ENCODE peak calls at places on chromosomes 2 and 18, in eight cellular contexts. A is DND-41, U is neural progenitor cell, I is cardiac fibroblast, X is IMR-90, H is bronchial epithelial cell, F is HL-60, B is osteoblast. O is an unnamed sample.

GRCh38 chr2:128363991-128364390 is 45.3 kb upstream of the HS6ST1 start:
- DNase-seq in U (no peak), I (peak), B (peak), A (no peak), H (no peak), X (no peak), F (no peak), O (no peak)

GRCh38 chr2:221502270-221502973 is 69.7 kb downstream of the EPHA4 start:
- DNase-seq in B (peak), X (peak), F (no peak), I (peak), U (no peak), A (no peak), H (peak), O (no peak)

GRCh38 chr2:103161456-103162289 is 399.8 kb downstream of the TMEM182 start:
- DNase-seq in B (peak), U (peak), X (peak), I (peak), H (peak), A (peak), F (peak), O (no peak)

GRCh38 chr18:13221821-13222220 is 3.3 kb downstream of the LDLRAD4 start:
- DNase-seq in H (no peak), B (no peak), I (peak), A (no peak), U (no peak), X (no peak), F (no peak), O (no peak)

GRCh38 chr2:205925373-205926337 is 160.3 kb downstream of the INO80D start:
- DNase-seq in U (peak), H (peak), A (peak), F (peak), X (peak), B (peak), I (peak), O (peak)

GRCh38 chr18:79567481-79568147 is 112.0 kb upstream of the CTDP1 start:
- DNase-seq in H (peak), U (peak), I (peak), B (peak), A (no peak), F (no peak), X (peak), O (no peak)

GRCh38 chr2:205885492-205886099 is 200.4 kb downstream of the INO80D start:
- DNase-seq in H (peak), A (peak), B (peak), X (peak), F (peak), U (peak), I (peak), O (peak)

GRCh38 chr2:191678437-191679110 is 638 bp downstream of the NABP1 start:
- DNase-seq in U (peak), A (peak), B (peak), F (peak), X (no peak), H (peak), I (peak), O (peak)

GRCh38 chr18:59621027-59621426 is 76.2 kb downstream of the CCBE1 start:
- DNase-seq in B (no peak), U (no peak), I (peak), F (no peak), H (peak), X (peak), A (peak), O (no peak)

GRCh38 chr2:47626664-47627063 is 156.3 kb upstream of the MSH6 start:
- DNase-seq in X (no peak), A (no peak), I (no peak), H (no peak), U (no peak), B (no peak), F (no peak), O (no peak)

GRCh38 chr2:37886745-37887144 is 38.3 kb upstream of the RMDN2 start:
- DNase-seq in U (no peak), A (no peak), X (peak), F (no peak), H (no peak), I (peak), B (peak), O (no peak)

GRCh38 chr2:140808816-140809215 is 1322.0 kb downstream of the LRP1B start:
- DNase-seq in I (no peak), F (no peak), U (peak), A (no peak), H (no peak), X (no peak), B (no peak), O (no peak)

GRCh38 chr2:20596973-20597867 is 53.7 kb downstream of the HS1BP3 start:
- DNase-seq in X (no peak), F (no peak), B (no peak), A (no peak), I (peak), H (no peak), U (no peak), O (no peak)

GRCh38 chr2:1718339-1719220 is 25.7 kb downstream of the PXDN start:
- DNase-seq in A (no peak), U (no peak), F (no peak), X (no peak), I (no peak), B (peak), H (no peak), O (no peak)

GRCh38 chr18:49814147-49814499 is 790 bp upstream of the ACAA2 start:
- DNase-seq in A (no peak), I (peak), F (no peak), U (peak), X (peak), H (peak), B (peak), O (no peak)

GRCh38 chr2:235727186-235727585 is 233.3 kb downstream of the AGAP1 start:
- DNase-seq in A (no peak), B (no peak), I (no peak), X (no peak), F (no peak), U (no peak), H (no peak), O (no peak)

GRCh38 chr2:23486676-23487075 is 101.7 kb downstream of the KLHL29 start:
- DNase-seq in X (peak), I (peak), A (no peak), H (no peak), F (no peak), B (no peak), U (no peak), O (no peak)

GRCh38 chr2:241036397-241036963 is 38.1 kb downstream of the SNED1 start:
- DNase-seq in X (no peak), A (no peak), B (no peak), F (no peak), U (peak), H (no peak), I (no peak), O (peak)

GRCh38 chr2:209523041-209523740 is 99.3 kb downstream of the MAP2 start:
- DNase-seq in H (no peak), I (no peak), U (no peak), F (no peak), B (peak), A (no peak), X (no peak), O (no peak)

GRCh38 chr2:109662889-109663288 is 48.7 kb downstream of the SOWAHC start:
- DNase-seq in F (no peak), B (no peak), A (no peak), X (no peak), H (peak), U (no peak), I (no peak), O (no peak)

GRCh38 chr2:10124538-10125045 is 2.1 kb downstream of the RRM2 start:
- DNase-seq in A (peak), X (peak), I (peak), U (peak), F (peak), B (peak), H (peak), O (no peak)

GRCh38 chr2:88042476-88042875 is 13.1 kb downstream of the KRCC1 start:
- DNase-seq in U (no peak), X (no peak), A (no peak), I (no peak), H (no peak), F (no peak), B (no peak), O (no peak)

GRCh38 chr2:141041281-141041680 is 1089.5 kb downstream of the LRP1B start:
- DNase-seq in A (no peak), X (peak), B (no peak), U (no peak), H (no peak), F (no peak), I (no peak), O (no peak)

GRCh38 chr2:72182547-72183460 is 35.1 kb upstream of the CYP26B1 start:
- DNase-seq in I (no peak), A (no peak), U (no peak), B (no peak), X (no peak), F (no peak), H (no peak), O (no peak)

GRCh38 chr2:152477347-152478092 is 142.5 kb downstream of the FMNL2 start:
- DNase-seq in A (no peak), I (no peak), H (peak), B (no peak), X (peak), F (no peak), U (no peak), O (no peak)

GRCh38 chr2:235688511-235689426 is 194.9 kb downstream of the AGAP1 start:
- DNase-seq in X (no peak), F (no peak), B (no peak), I (no peak), A (no peak), U (no peak), H (no peak), O (no peak)

GRCh38 chr18:961644-962355 is 57.1 kb downstream of the ADCYAP1 start:
- DNase-seq in F (peak), X (peak), I (peak), A (peak), U (peak), B (peak), H (peak), O (peak)

GRCh38 chr2:96359310-96359709 is 23.7 kb downstream of the NCAPH start:
- DNase-seq in U (no peak), F (peak), I (no peak), B (no peak), A (peak), X (no peak), H (no peak), O (no peak)

GRCh38 chr18:8705941-8706544 is 687 bp downstream of the MTCL1 start:
- DNase-seq in U (peak), B (peak), I (no peak), H (no peak), F (no peak), A (no peak), X (no peak), O (no peak)

DNA sequence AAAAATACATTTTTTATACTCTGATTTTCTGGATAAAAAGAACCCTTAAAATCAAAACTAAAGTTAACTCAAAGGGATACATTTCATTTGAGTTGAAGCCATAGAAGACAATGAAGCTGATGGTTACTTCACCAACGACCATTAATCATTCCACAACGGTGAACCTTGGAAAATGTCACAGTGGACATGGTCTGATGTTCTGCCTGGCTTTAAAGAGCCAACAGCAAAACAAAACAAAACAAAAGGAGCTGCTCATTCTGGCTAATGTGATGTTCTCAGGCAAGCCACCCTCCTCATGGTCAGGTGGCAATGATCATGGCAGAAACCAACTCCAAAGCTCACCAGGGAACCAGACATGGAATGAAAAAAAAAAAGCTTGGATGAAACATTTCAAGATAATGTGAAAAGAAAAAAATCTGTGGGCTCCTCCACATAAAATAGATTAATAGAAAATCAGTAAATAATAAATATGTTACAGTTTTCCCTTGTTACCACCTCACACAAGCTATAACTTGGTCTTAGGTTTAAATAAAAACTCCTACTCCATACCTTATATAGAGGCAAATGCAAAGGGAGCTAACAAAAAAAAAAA is 90.1 kb upstream of the SERTAD2 start:
- DNase-seq in A (no peak), H (no peak), U (no peak), B (no peak), X (no peak), F (no peak), I (no peak), O (no peak)
- TF ChIP-seq CTCF in A (no peak), H (no peak), U (no peak), B (no peak), X (no peak), F (no peak), I (no peak), O (no peak)

DNA sequence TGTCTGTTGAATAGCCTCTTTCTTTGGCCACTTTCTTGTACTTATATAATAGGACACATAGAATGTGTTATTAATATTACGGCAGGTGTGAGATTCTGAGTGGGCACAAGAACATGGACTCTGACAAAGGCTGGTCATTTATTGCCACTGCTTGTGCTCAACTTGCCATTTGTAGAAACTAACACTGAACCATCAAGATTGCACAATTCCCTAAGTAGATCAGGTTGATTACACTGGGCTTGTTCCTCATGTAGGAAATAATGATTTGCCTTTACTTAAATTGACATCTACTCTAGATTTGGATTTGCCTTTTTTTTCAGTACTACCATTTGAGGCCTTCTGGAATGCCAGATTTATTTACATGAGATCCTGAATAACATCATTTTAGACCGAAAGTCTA is 342.7 kb upstream of the CWC22 start:
- DNase-seq in F (no peak), H (no peak), A (no peak), I (no peak), B (no peak), U (no peak), X (no peak), O (no peak)
- H3K4me3 ChIP-seq in F (no peak), H (no peak), A (no peak), I (no peak), B (no peak), U (no peak), X (no peak), O (no peak)

GRCh38 chr2:73947412-73948018 is 20.8 kb downstream of the DGUOK start:
- DNase-seq in B (no peak), F (no peak), A (no peak), X (no peak), H (no peak), I (no peak), U (no peak), O (no peak)
- TF ChIP-seq CTCF in B (no peak), F (no peak), A (no peak), X (no peak), H (no peak), I (no peak), U (no peak), O (no peak)

DNA sequence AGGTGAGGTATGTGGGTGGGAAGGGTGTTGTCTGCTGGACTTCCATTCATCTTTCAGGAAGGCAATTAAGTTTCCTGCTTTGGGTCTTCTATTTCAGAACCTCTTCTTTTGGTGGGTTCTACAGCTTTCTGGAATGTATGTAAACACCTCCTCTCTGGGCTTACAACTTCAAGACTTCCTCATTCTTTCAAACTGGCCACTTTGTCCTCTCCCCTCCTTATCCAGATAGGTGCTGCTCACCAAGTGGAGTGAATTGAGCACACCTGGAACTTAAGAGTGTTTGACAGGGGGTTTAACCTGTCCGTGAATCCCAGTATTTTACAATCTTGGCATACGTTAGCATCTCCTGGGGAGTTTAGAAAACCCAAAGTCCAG is 5.2 kb upstream of the MRPL33 start:
- DNase-seq in B (no peak), A (no peak), F (no peak), U (no peak), H (no peak), X (no peak), I (no peak), O (no peak)
- H3K4me3 ChIP-seq in B (no peak), A (no peak), F (no peak), U (no peak), H (no peak), X (no peak), I (no peak), O (no peak)

GRCh38 chr18:39840406-39840805 is 2114.6 kb upstream of the PIK3C3 start:
- DNase-seq in B (no peak), A (no peak), X (peak), I (peak), F (no peak), U (no peak), H (peak), O (no peak)

GRCh38 chr18:39842042-39842791 is 2112.8 kb upstream of the PIK3C3 start:
- DNase-seq in F (no peak), A (no peak), I (no peak), H (no peak), X (no peak), B (peak), U (peak), O (no peak)

GRCh38 chr18:39839782-39840181 is 2115.3 kb upstream of the PIK3C3 start:
- DNase-seq in F (no peak), B (no peak), A (no peak), X (peak), H (peak), I (peak), U (no peak), O (no peak)

GRCh38 chr18:39843546-39843945 is 2111.5 kb upstream of the PIK3C3 start:
- DNase-seq in F (no peak), B (no peak), A (no peak), I (no peak), H (no peak), X (no peak), U (peak), O (no peak)

GRCh38 chr18:39841133-39842041 is 2113.6 kb upstream of the PIK3C3 start:
- DNase-seq in X (peak), I (peak), F (peak), A (no peak), B (peak), U (peak), H (peak), O (no peak)
- TF ChIP-seq CTCF in X (peak), I (peak), F (no peak), A (no peak), B (peak), U (peak), H (peak), O (no peak)

GRCh38 chr2:164335128-164335527 is 286.2 kb downstream of the GRB14 start:
- DNase-seq in A (no peak), U (no peak), F (no peak), X (no peak), B (no peak), H (no peak), I (no peak), O (no peak)
- H3K4me3 ChIP-seq in A (no peak), U (no peak), F (no peak), X (no peak), B (no peak), H (no peak), I (no peak), O (no peak)

O was measured in GM06990.